ENCODE peak calls at places on chromosomes 5 and 9, in five cellular contexts. U is cardiac muscle cell, M is tibial artery, H is kidney epithelial cell, N is fibroblast of lung. Q is an unnamed sample.
A peak's percentile ranks its signal among the peaks of the same experiment; 100 is the strongest.

GRCh38 chr9:35112257-35113020 is 3.2 kb downstream of the ATOSB start:
- DNase-seq in U (no peak), M (peak; percentile 80), H (no peak), N (peak; percentile 75), Q (no peak)

GRCh38 chr9:15469406-15469805 is 41.4 kb downstream of the PSIP1 start:
- DNase-seq in U (no peak), M (no peak), H (no peak), N (peak; percentile 18), Q (no peak)

GRCh38 chr5:10140195-10140973 is 109.3 kb downstream of the ATPSCKMT start:
- DNase-seq in U (no peak), M (no peak), H (no peak), N (no peak), Q (no peak)

GRCh38 chr9:115146581-115147021 is 28.6 kb upstream of the TNC start:
- DNase-seq in U (no peak), M (no peak), H (peak; percentile 92), N (peak; percentile 97), Q (peak; percentile 81)

GRCh38 chr5:177402271-177403043 is 2.0 kb upstream of the PFN3 start:
- DNase-seq in U (peak; percentile 80), M (no peak), H (no peak), N (peak; percentile 58), Q (no peak)

GRCh38 chr5:136020383-136021015 is 8.3 kb upstream of the TGFBI start:
- DNase-seq in U (no peak), M (no peak), H (peak; percentile 87), N (peak; percentile 99), Q (peak; percentile 98)

GRCh38 chr5:176719113-176719814 is 72.0 kb downstream of the TSPAN17 start:
- DNase-seq in U (no peak), M (no peak), H (no peak), N (no peak), Q (no peak)

GRCh38 chr5:57836921-57837320 is 354.3 kb upstream of the ACTBL2 start:
- DNase-seq in U (no peak), M (no peak), H (no peak), N (peak; percentile 29), Q (no peak)

GRCh38 chr9:84659273-84659672 is 10.3 kb upstream of the NTRK2 start:
- DNase-seq in U (no peak), M (no peak), H (no peak), N (no peak), Q (no peak)

GRCh38 chr9:115109486-115109885 is 8.5 kb downstream of the TNC start:
- DNase-seq in U (peak; percentile 37), M (no peak), H (peak; percentile 88), N (peak; percentile 83), Q (no peak)

GRCh38 chr9:33737811-33738606 is 57.4 kb upstream of the PRSS3 start:
- DNase-seq in U (peak; percentile 78), M (no peak), H (peak; percentile 14), N (peak; percentile 44), Q (peak; percentile 32)

GRCh38 chr5:1480217-1480616 is 35.0 kb upstream of the SLC6A3 start:
- DNase-seq in U (no peak), M (peak; percentile 81), H (no peak), N (no peak), Q (no peak)

GRCh38 chr5:98468188-98468869 is 305.1 kb upstream of the RGMB start:
- DNase-seq in U (no peak), M (no peak), H (peak; percentile 25), N (peak; percentile 93), Q (peak; percentile 49)

GRCh38 chr5:14922456-14922855 is 50.9 kb upstream of the ANKH start:
- DNase-seq in U (no peak), M (no peak), H (no peak), N (no peak), Q (no peak)

GRCh38 chr9:14645648-14646047 is 47.6 kb downstream of the ZDHHC21 start:
- DNase-seq in U (no peak), M (no peak), H (no peak), N (peak; percentile 12), Q (no peak)

GRCh38 chr5:36152324-36153298 is 700 bp downstream of the SKP2 start:
- DNase-seq in U (peak; percentile 5), M (no peak), H (no peak), N (peak; percentile 45), Q (no peak)

GRCh38 chr9:134157378-134157885 is 6.9 kb downstream of the RNU6ATAC start:
- DNase-seq in U (no peak), M (no peak), H (no peak), N (no peak), Q (no peak)

GRCh38 chr5:78537821-78538220 is 110.8 kb downstream of the LHFPL2 start:
- DNase-seq in U (peak; percentile 44), M (no peak), H (no peak), N (peak; percentile 56), Q (no peak)

GRCh38 chr5:9498541-9499497 is 47.1 kb downstream of the SEMA5A start:
- DNase-seq in U (peak; percentile 35), M (no peak), H (no peak), N (no peak), Q (no peak)

GRCh38 chr5:159050408-159051091 is 49.2 kb downstream of the EBF1 start:
- DNase-seq in U (no peak), M (no peak), H (no peak), N (no peak), Q (peak; percentile 52)

GRCh38 chr9:22147818-22148573 is 138.9 kb upstream of the CDKN2B start:
- DNase-seq in U (no peak), M (no peak), H (peak; percentile 53), N (peak; percentile 99), Q (peak; percentile 71)

GRCh38 chr5:142156839-142157463 is 48.4 kb downstream of the NDFIP1 start:
- DNase-seq in U (no peak), M (no peak), H (no peak), N (no peak), Q (no peak)

GRCh38 chr5:568061-568781 is 43.9 kb upstream of the CEP72 start:
- DNase-seq in U (no peak), M (no peak), H (no peak), N (no peak), Q (no peak)

GRCh38 chr9:85960688-85961093 is 19.7 kb downstream of the NAA35 start:
- DNase-seq in U (no peak), M (no peak), H (no peak), N (no peak), Q (no peak)

GRCh38 chr9:78811562-78812276 is 514.8 kb downstream of the PSAT1 start:
- DNase-seq in U (no peak), M (no peak), H (no peak), N (peak; percentile 76), Q (no peak)

GRCh38 chr5:180238631-180239030 is 29.6 kb upstream of the RASGEF1C start:
- DNase-seq in U (no peak), M (no peak), H (no peak), N (no peak), Q (no peak)

GRCh38 chr5:39765381-39765780 is 340.6 kb upstream of the DAB2 start:
- DNase-seq in U (no peak), M (no peak), H (no peak), N (peak; percentile 91), Q (peak; percentile 74)

GRCh38 chr5:175306381-175306780 is 137.6 kb downstream of the DRD1 start:
- DNase-seq in U (no peak), M (no peak), H (no peak), N (no peak), Q (no peak)

GRCh38 chr5:43036856-43037711 is 3.0 kb downstream of the ANXA2R start:
- DNase-seq in U (no peak), M (no peak), H (no peak), N (peak; percentile 64), Q (no peak)

GRCh38 chr5:43037929-43038510 is 2.1 kb downstream of the ANXA2R start:
- DNase-seq in U (no peak), M (no peak), H (no peak), N (peak; percentile 91), Q (no peak)

GRCh38 chr5:43036409-43036808 is 3.7 kb downstream of the ANXA2R start:
- DNase-seq in U (no peak), M (no peak), H (no peak), N (peak; percentile 23), Q (no peak)

GRCh38 chr5:43033845-43034590 is 6.1 kb downstream of the ANXA2R start:
- DNase-seq in U (no peak), M (no peak), H (no peak), N (peak; percentile 50), Q (no peak)

DNA sequence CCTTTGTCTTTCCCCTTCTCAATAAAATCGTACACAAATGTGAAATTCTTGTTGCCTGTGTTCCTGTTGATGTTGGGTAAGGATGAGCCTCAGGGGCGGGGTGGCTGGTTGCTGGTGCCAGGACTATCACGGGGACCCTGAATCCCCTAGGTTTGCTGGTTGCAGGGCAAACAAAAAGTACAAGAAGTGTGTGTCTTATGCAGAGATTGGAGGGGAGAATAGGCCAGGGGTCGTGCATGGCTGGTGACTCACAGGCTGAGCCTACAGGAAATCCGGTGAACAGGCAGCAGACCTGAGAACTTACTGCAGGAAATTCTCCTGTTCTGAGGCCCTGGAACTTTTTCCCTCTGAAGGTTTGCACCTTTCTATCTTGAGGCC is 5.5 kb downstream of the ANXA2R start:
- DNase-seq in U (no peak), M (no peak), H (no peak), N (peak; percentile 84), Q (no peak)
- H3K4me3 ChIP-seq in U (no peak overlapping the region), M (no peak overlapping the region), H (no peak overlapping the region), N (peak overlapping the region; percentile 8), Q (peak overlapping the region; percentile 38)

GRCh38 chr9:131422241-131422792 is 28.4 kb downstream of the PRRC2B start:
- DNase-seq in U (no peak), M (no peak), H (no peak), N (no peak), Q (no peak)

GRCh38 chr9:131421691-131422090 is 27.8 kb downstream of the PRRC2B start:
- DNase-seq in U (no peak), M (no peak), H (no peak), N (no peak), Q (no peak)

GRCh38 chr9:131419029-131419614 is 25.2 kb downstream of the PRRC2B start:
- DNase-seq in U (no peak), M (no peak), H (no peak), N (no peak), Q (no peak)

GRCh38 chr9:131419716-131420115 is 25.8 kb downstream of the PRRC2B start:
- DNase-seq in U (no peak), M (no peak), H (no peak), N (no peak), Q (no peak)

GRCh38 chr9:131420913-131421312 is 27.0 kb downstream of the PRRC2B start:
- DNase-seq in U (no peak), M (no peak), H (no peak), N (peak; percentile 40), Q (no peak)
- TF ChIP-seq CTCF in U (peak; percentile 45), M (no peak), H (peak; percentile 21), N (peak; percentile 49), Q (peak; percentile 49)

GRCh38 chr5:91307023-91307422 is 76.1 kb downstream of the ARRDC3 start:
- DNase-seq in U (no peak), M (peak; percentile 82), H (no peak), N (no peak), Q (no peak)

GRCh38 chr5:91312698-91313097 is 70.4 kb downstream of the ARRDC3 start:
- DNase-seq in U (no peak), M (no peak), H (no peak), N (peak; percentile 29), Q (no peak)

GRCh38 chr5:91306497-91306896 is 76.6 kb downstream of the ARRDC3 start:
- DNase-seq in U (no peak), M (no peak), H (no peak), N (no peak), Q (no peak)

GRCh38 chr5:91311168-91311696 is 71.9 kb downstream of the ARRDC3 start:
- DNase-seq in U (no peak), M (no peak), H (no peak), N (no peak), Q (no peak)

GRCh38 chr5:91311697-91312501 is 71.2 kb downstream of the ARRDC3 start:
- DNase-seq in U (no peak), M (peak; percentile 90), H (peak; percentile 96), N (peak; percentile 100), Q (peak; percentile 99)
- H3K4me3 ChIP-seq in U (no peak overlapping the region), M (no peak overlapping the region), H (no peak overlapping the region), N (no peak overlapping the region), Q (no peak overlapping the region)

GRCh38 chr5:92222449-92222848 is 839.3 kb upstream of the ARRDC3 start:
- DNase-seq in U (no peak), M (no peak), H (no peak), N (no peak), Q (no peak)
- TF ChIP-seq CTCF in U (no peak), M (no peak), H (peak; percentile 15), N (peak; percentile 35), Q (peak; percentile 11)

Q was measured in astrocyte of the cerebellum.